ENCODE peak calls at places on chromosomes 2 and 18, in five cellular contexts. X is GM23338, Y is PC-3, O is upper lobe of left lung, N is BE2C. K is an unnamed sample. For H3K4me1 and H3K36me3, the result is how much of the 10 kb centered on the place peaks cover.

GRCh38 chr2:12326449-12327190 is 390.1 kb upstream of the TRIB2 start:
- DNase-seq in X (peak), Y (no peak), O (no peak), N (no peak), K (no peak)

GRCh38 chr18:67519582-67519981 is 3.1 kb upstream of the DSEL start:
- DNase-seq in X (no peak), Y (peak), O (no peak), N (no peak), K (no peak)

GRCh38 chr2:233208382-233209116 is 42.9 kb upstream of the ATG16L1 start:
- DNase-seq in X (no peak), Y (peak), O (no peak), N (no peak), K (no peak)

GRCh38 chr2:112547333-112547732 is 5.1 kb downstream of the POLR1B start:
- DNase-seq in X (no peak), Y (no peak), O (peak), N (no peak), K (no peak)

GRCh38 chr18:37762076-37762475 is 196.5 kb upstream of the CELF4 start:
- DNase-seq in X (no peak), Y (no peak), O (peak), N (no peak), K (no peak)

GRCh38 chr2:143603035-143603616 is 473.9 kb downstream of the ARHGAP15 start:
- DNase-seq in X (peak), Y (no peak), O (no peak), N (no peak), K (no peak)

GRCh38 chr2:152537252-152537651 is 180.0 kb downstream of the PRPF40A start:
- DNase-seq in X (no peak), Y (no peak), O (no peak), N (no peak), K (no peak)

GRCh38 chr2:43105586-43106562 is 120.5 kb downstream of the ZFP36L2 start:
- DNase-seq in X (peak), Y (peak), O (peak), N (no peak), K (peak)

GRCh38 chr2:54903736-54904554 is 146.3 kb downstream of the RTN4 start:
- DNase-seq in X (no peak), Y (peak), O (peak), N (peak), K (no peak)

GRCh38 chr2:152716805-152717241 is 438 bp downstream of the PRPF40A start:
- DNase-seq in X (peak), Y (peak), O (peak), N (peak), K (peak)

GRCh38 chr2:55084631-55085030 is 34.4 kb upstream of the RTN4 start:
- DNase-seq in X (no peak), Y (no peak), O (no peak), N (no peak), K (no peak)

GRCh38 chr2:100814453-100814852 is 5.5 kb upstream of the NPAS2 start:
- DNase-seq in X (no peak), Y (no peak), O (no peak), N (no peak), K (no peak)

GRCh38 chr18:74066018-74066417 is 81.6 kb downstream of the FBXO15 start:
- DNase-seq in X (no peak), Y (no peak), O (no peak), N (no peak), K (no peak)

GRCh38 chr2:43737097-43737854 is 36.6 kb upstream of the DYNC2LI1 start:
- DNase-seq in X (no peak), Y (peak), O (no peak), N (no peak), K (no peak)

GRCh38 chr2:48315847-48316194 is 214.1 kb upstream of the STON1 start:
- DNase-seq in X (peak), Y (peak), O (no peak), N (peak), K (no peak)

GRCh38 chr2:231297108-231297908 is 98.2 kb upstream of the B3GNT7 start:
- DNase-seq in X (peak), Y (peak), O (peak), N (peak), K (peak)

GRCh38 chr2:54557601-54558187 is 101.6 kb downstream of the SPTBN1 start:
- DNase-seq in X (peak), Y (peak), O (peak), N (peak), K (no peak)

GRCh38 chr2:193371200-193371599 is 1176.5 kb upstream of the TMEFF2 start:
- DNase-seq in X (peak), Y (no peak), O (no peak), N (no peak), K (no peak)

DNA sequence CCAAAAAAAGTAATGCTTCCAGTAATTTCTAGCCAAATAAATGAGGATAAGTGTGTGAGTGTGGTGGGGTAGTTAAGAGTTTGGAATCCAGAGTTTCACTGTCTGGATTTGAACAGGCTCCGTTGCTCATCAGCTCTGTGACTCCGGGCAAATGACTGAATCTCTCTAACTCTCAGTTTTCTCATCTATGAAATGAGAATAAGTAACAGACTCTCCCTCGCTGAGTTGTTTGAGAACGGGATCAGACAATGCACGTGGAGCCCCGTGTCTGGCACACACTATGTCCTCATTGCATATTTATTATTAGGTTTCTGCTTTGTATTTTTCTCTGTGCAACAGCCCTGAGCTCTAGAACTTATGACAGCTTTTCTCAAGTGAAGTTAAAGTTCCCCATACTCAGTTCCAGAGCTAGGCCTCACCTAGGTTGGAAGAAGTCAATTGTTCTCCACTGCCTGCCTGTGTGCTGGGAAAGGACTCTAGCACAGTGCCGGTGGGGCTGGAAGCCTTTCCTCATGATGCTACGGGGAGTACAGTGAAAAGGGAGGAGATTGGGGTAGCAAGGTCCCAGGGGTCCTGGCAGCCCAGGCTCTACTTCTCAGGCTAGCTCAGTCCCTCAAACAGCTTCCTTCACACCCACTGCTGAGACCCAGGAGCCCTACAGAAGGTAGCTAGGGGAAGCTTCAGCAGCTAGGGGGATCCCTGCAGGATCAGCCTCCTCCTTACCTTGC is 1.7 kb upstream of the ICOS start:
- DNase-seq in X (no peak), Y (no peak), O (no peak), N (no peak), K (no peak)
- H3K4me1 ChIP-seq in X (under half), Y (under half), O (under half), N (under half), K (under half)

GRCh38 chr2:72579595-72580180 is 246.1 kb downstream of the EXOC6B start:
- DNase-seq in X (peak), Y (peak), O (no peak), N (no peak), K (no peak)

GRCh38 chr2:72583376-72583775 is 242.5 kb downstream of the EXOC6B start:
- DNase-seq in X (no peak), Y (no peak), O (no peak), N (no peak), K (no peak)

GRCh38 chr2:72576459-72576858 is 249.4 kb downstream of the EXOC6B start:
- DNase-seq in X (no peak), Y (no peak), O (no peak), N (no peak), K (no peak)

GRCh38 chr2:72576861-72577260 is 249.0 kb downstream of the EXOC6B start:
- DNase-seq in X (no peak), Y (no peak), O (no peak), N (no peak), K (no peak)

DNA sequence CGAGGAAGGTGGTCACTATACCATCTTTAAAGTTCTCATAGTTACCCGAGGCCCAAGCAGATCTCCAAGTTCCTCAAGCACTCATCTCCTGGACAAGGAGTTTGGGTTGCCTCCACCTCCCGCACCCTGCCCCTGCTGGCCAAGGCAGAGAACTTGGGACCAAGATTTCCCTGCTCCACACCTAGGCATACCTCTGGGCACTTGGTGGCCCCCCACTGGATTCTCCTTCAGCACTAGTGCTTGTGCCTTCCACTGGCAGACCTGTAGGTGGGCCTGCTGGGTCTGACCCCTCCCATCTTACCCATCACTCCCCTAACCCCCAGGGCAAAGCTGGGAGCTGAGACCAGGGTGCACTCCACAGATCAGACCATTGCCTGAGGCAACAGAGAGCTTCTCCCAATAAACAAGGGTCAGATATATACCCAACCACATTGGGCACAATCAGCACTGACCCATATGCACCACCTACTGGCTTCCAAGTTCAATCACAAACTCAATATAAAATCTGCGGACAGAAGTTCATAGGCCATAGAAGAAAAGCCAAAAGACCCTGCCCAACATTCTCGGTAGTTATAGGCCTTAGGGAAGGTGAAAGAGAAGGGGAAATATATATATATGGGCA is 244.2 kb downstream of the EXOC6B start:
- DNase-seq in X (peak), Y (peak), O (no peak), N (no peak), K (no peak)
- H3K36me3 ChIP-seq in X (under half), Y (under half), O (under half), N (under half), K (under half)

GRCh38 chr18:59352250-59352855 is 6.7 kb downstream of the LMAN1 start:
- DNase-seq in X (no peak), Y (no peak), O (no peak), N (no peak), K (no peak)

GRCh38 chr18:59354731-59355130 is 4.3 kb downstream of the LMAN1 start:
- DNase-seq in X (no peak), Y (no peak), O (no peak), N (no peak), K (no peak)

GRCh38 chr18:59357928-59358327 is 1.1 kb downstream of the LMAN1 start:
- DNase-seq in X (no peak), Y (peak), O (no peak), N (no peak), K (no peak)

GRCh38 chr18:59358611-59359575 is at the start of gene LMAN1:
- DNase-seq in X (peak), Y (peak), O (peak), N (peak), K (peak)

GRCh38 chr18:59353079-59353680 is 5.9 kb downstream of the LMAN1 start:
- DNase-seq in X (no peak), Y (peak), O (no peak), N (peak), K (no peak)
- H3K4me3 ChIP-seq in X (no peak), Y (no peak), O (no peak), N (no peak), K (no peak)

DNA sequence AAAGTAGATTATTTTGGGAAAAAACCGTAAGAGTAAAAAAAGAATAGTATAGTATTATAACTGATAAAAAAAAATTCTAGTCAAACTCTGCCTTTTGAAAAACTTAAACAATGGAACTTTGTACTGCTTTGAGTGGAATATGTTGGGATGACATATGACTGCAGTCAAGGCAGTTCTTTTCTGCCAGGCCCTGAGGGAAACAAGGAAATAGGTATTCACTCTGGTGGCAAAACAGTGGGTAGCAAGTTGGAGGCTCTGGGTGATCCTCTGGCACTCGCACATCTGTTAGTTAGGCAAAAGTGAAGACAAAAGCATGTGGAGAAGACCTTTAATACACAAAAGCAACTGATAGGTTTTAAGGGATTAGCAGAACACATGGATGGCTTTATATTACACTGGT is 102.2 kb downstream of the ARHGEF33 start:
- DNase-seq in X (peak), Y (no peak), O (no peak), N (no peak), K (no peak)
- H3K4me1 ChIP-seq in X (under half), Y (under half), O (under half), N (under half), K (under half)

GRCh38 chr2:60779426-60779825 is 23.4 kb downstream of the PAPOLG start:
- DNase-seq in X (no peak), Y (no peak), O (no peak), N (no peak), K (no peak)
- H3K36me3 ChIP-seq in X (half or more), Y (under half), O (half or more), N (under half), K (under half)

K was measured in heart right ventricle.